ENCODE peak calls at places on chromosomes 4 and X, in seven cellular contexts. A, B, X, F, G, P and U are unnamed samples. For H3K4me1, the result is how much of the 10 kb centered on the place peaks cover.

GRCh38 chrX:34619920-34620319 is 37.2 kb downstream of the TMEM47 start:
- DNase-seq in P (no peak), B (no peak), F (no peak), G (no peak), A (no peak), X (no peak), U (no peak)

GRCh38 chr4:97072666-97073065 is 1070.6 kb downstream of the STPG2 start:
- DNase-seq in F (no peak), P (no peak), A (no peak), X (no peak), B (no peak), G (no peak), U (no peak)

GRCh38 chr4:87732033-87732770 is 67.2 kb upstream of the IBSP start:
- DNase-seq in B (no peak), P (no peak), F (peak), X (no peak), A (no peak), G (no peak), U (no peak)

GRCh38 chr4:1753256-1753655 is 31.9 kb downstream of the TACC3 start:
- DNase-seq in B (no peak), G (no peak), X (no peak), P (no peak), A (no peak), F (no peak), U (no peak)

GRCh38 chr4:154425514-154425913 is 66.1 kb downstream of the DCHS2 start:
- DNase-seq in A (no peak), P (no peak), F (no peak), G (no peak), B (no peak), X (no peak), U (no peak)

GRCh38 chrX:72545990-72546389 is 26.7 kb downstream of the HDAC8 start:
- DNase-seq in B (peak), P (no peak), X (no peak), G (no peak), A (no peak), F (no peak), U (no peak)

GRCh38 chr4:104064650-104065577 is 345.1 kb upstream of the TACR3 start:
- DNase-seq in F (peak), P (peak), G (no peak), B (peak), X (peak), A (no peak), U (no peak)

GRCh38 chrX:64975491-64975890 is 759 bp downstream of the ZC4H2 start:
- DNase-seq in F (peak), A (no peak), P (peak), X (peak), B (peak), G (peak), U (peak)

GRCh38 chr4:18075823-18076433 is 54.4 kb upstream of the LCORL start:
- DNase-seq in B (peak), X (peak), G (peak), P (peak), A (peak), F (peak), U (peak)

GRCh38 chr4:20432098-20432497 is 180.4 kb downstream of the SLIT2 start:
- DNase-seq in X (peak), A (no peak), B (no peak), F (no peak), P (no peak), G (no peak), U (no peak)

GRCh38 chr4:173288296-173288695 is 45.9 kb downstream of the HMGB2 start:
- DNase-seq in X (peak), G (peak), B (peak), F (peak), P (peak), A (peak), U (peak)

GRCh38 chr4:159042097-159042605 is 60.7 kb upstream of the RAPGEF2 start:
- DNase-seq in P (no peak), F (peak), A (no peak), X (no peak), B (peak), G (no peak), U (no peak)

GRCh38 chr4:187687701-187688100 is 307.9 kb upstream of the ZFP42 start:
- DNase-seq in P (no peak), X (no peak), B (no peak), A (peak), G (no peak), F (no peak), U (no peak)

GRCh38 chrX:11533211-11533651 is 132.5 kb downstream of the ARHGAP6 start:
- DNase-seq in X (peak), B (no peak), P (peak), G (no peak), F (no peak), A (peak), U (no peak)

GRCh38 chr4:138329506-138330070 is 87.4 kb upstream of the SLC7A11 start:
- DNase-seq in P (no peak), G (no peak), F (no peak), A (no peak), X (no peak), B (no peak), U (no peak)

GRCh38 chrX:132412208-132412607 is 76.6 kb downstream of the MBNL3 start:
- DNase-seq in A (no peak), G (no peak), P (no peak), F (no peak), B (no peak), X (no peak), U (no peak)

GRCh38 chr4:141570290-141570689 is 66.1 kb upstream of the IL15 start:
- DNase-seq in X (no peak), P (no peak), G (no peak), F (no peak), B (no peak), A (no peak), U (no peak)

GRCh38 chr4:166165829-166166420 is 292.9 kb downstream of the TLL1 start:
- DNase-seq in P (peak), B (no peak), A (peak), G (no peak), X (peak), F (peak), U (no peak)

GRCh38 chr4:158484173-158484885 is 37.4 kb upstream of the RXFP1 start:
- DNase-seq in X (no peak), G (no peak), P (no peak), A (peak), B (no peak), F (no peak), U (no peak)

GRCh38 chr4:24470681-24471622 is 113.4 kb downstream of the DHX15 start:
- DNase-seq in A (peak), B (peak), G (peak), F (peak), X (peak), P (no peak), U (no peak)

GRCh38 chr4:52840531-52841350 is 21.4 kb upstream of the RASL11B start:
- DNase-seq in F (no peak), P (no peak), X (no peak), B (no peak), G (no peak), A (no peak), U (no peak)

GRCh38 chr4:150126201-150126879 is 48.1 kb downstream of the DCLK2 start:
- DNase-seq in B (no peak), F (no peak), G (no peak), P (peak), A (peak), X (no peak), U (no peak)

GRCh38 chr4:76504613-76505465 is 69.8 kb downstream of the SHROOM3 start:
- DNase-seq in X (peak), F (peak), G (no peak), B (no peak), A (peak), P (peak), U (peak)

GRCh38 chrX:82973641-82974040 is 534.4 kb upstream of the POU3F4 start:
- DNase-seq in B (no peak), X (no peak), A (no peak), G (peak), P (no peak), F (no peak), U (no peak)

GRCh38 chrX:13666836-13667235 is 13.9 kb downstream of the TCEANC start:
- DNase-seq in B (no peak), F (peak), A (no peak), P (no peak), X (no peak), G (no peak), U (no peak)

GRCh38 chrX:153381684-153382532 is 19.2 kb downstream of the PNMA6E start:
- DNase-seq in F (peak), X (peak), P (peak), A (peak), G (peak), B (no peak), U (no peak)

GRCh38 chrX:43505759-43506158 is 150.3 kb upstream of the MAOA start:
- DNase-seq in B (no peak), F (no peak), P (no peak), X (no peak), G (no peak), A (no peak), U (no peak)

GRCh38 chrX:9519546-9520210 is 54.8 kb downstream of the TBL1X start:
- DNase-seq in X (peak), G (no peak), P (no peak), F (peak), B (no peak), A (no peak), U (no peak)

GRCh38 chr4:154720618-154721267 is 23.1 kb upstream of the LRAT start:
- DNase-seq in G (no peak), A (no peak), F (no peak), P (no peak), X (no peak), B (no peak), U (no peak)

GRCh38 chrX:53288173-53288572 is 6.8 kb upstream of the IQSEC2 start:
- DNase-seq in X (no peak), A (no peak), P (no peak), F (peak), G (no peak), B (no peak), U (peak)

GRCh38 chr4:52659722-52660261 is 691 bp upstream of the USP46 start:
- DNase-seq in B (peak), A (no peak), P (peak), X (peak), F (peak), G (peak), U (no peak)

GRCh38 chr4:101163936-101164335 is 183.4 kb downstream of the PPP3CA start:
- DNase-seq in F (no peak), P (no peak), X (no peak), A (peak), B (no peak), G (no peak), U (no peak)
- H3K4me1 ChIP-seq in F (under half), P (under half), X (under half), A (under half), B (under half), G (under half), U (under half)

DNA sequence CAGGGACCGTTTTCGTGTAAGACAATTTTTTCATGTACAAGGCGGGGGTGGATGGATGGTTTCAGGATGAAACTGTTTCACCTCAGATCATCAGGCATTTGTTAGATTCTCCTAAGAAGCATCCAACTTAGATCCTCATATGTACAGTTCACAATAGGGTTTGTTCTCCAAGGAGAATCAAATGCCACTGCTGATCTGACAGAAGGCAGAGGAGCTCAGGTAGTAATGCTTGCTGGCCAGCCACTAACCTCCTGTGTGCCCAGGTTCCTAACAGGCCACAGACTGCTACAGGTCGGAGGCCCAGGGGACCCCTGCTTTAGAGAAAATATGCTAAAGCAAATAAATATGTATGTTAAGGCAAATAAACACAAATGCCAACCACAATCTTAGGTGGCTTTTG is 61.3 kb downstream of the PPP3CA start:
- DNase-seq in A (no peak), B (no peak), F (no peak), G (no peak), X (no peak), P (no peak), U (no peak)
- H3K4me1 ChIP-seq in A (under half), B (under half), F (half or more), G (half or more), X (under half), P (under half), U (under half)

GRCh38 chr4:41143721-41144379 is 70.5 kb downstream of the APBB2 start:
- DNase-seq in P (no peak), B (no peak), X (no peak), A (no peak), G (no peak), F (no peak), U (no peak)

GRCh38 chr4:41146196-41146595 is 68.1 kb downstream of the APBB2 start:
- DNase-seq in F (no peak), B (no peak), A (no peak), P (no peak), X (no peak), G (no peak), U (no peak)

GRCh38 chr4:41145571-41146078 is 68.7 kb downstream of the APBB2 start:
- DNase-seq in G (no peak), X (no peak), P (peak), A (peak), B (no peak), F (no peak), U (no peak)

GRCh38 chr4:41142946-41143720 is 71.2 kb downstream of the APBB2 start:
- DNase-seq in G (no peak), B (peak), X (peak), A (peak), P (no peak), F (peak), U (no peak)

GRCh38 chr4:41144812-41145211 is 69.5 kb downstream of the APBB2 start:
- DNase-seq in P (no peak), G (no peak), X (no peak), B (no peak), A (no peak), F (no peak), U (no peak)
- H3K4me1 ChIP-seq in P (under half), G (under half), X (under half), B (under half), A (under half), F (under half), U (under half)

GRCh38 chr4:3820806-3821579 is 54.8 kb downstream of the ADRA2C start:
- DNase-seq in B (no peak), A (no peak), F (no peak), X (no peak), P (no peak), G (no peak), U (no peak)

GRCh38 chr4:3820016-3820805 is 54.0 kb downstream of the ADRA2C start:
- DNase-seq in G (no peak), F (no peak), B (no peak), A (no peak), X (no peak), P (no peak), U (no peak)

GRCh38 chr4:3822230-3822947 is 56.2 kb downstream of the ADRA2C start:
- DNase-seq in P (no peak), A (no peak), F (no peak), G (no peak), B (peak), X (peak), U (no peak)

GRCh38 chr4:3823496-3824341 is 57.5 kb downstream of the ADRA2C start:
- DNase-seq in F (no peak), X (no peak), B (no peak), G (no peak), A (no peak), P (no peak), U (no peak)

GRCh38 chr4:3821580-3822229 is 55.5 kb downstream of the ADRA2C start:
- DNase-seq in P (no peak), X (no peak), B (no peak), A (no peak), F (no peak), G (no peak), U (no peak)
- H3K4me1 ChIP-seq in P (under half), X (under half), B (under half), A (under half), F (under half), G (under half), U (under half)

DNA sequence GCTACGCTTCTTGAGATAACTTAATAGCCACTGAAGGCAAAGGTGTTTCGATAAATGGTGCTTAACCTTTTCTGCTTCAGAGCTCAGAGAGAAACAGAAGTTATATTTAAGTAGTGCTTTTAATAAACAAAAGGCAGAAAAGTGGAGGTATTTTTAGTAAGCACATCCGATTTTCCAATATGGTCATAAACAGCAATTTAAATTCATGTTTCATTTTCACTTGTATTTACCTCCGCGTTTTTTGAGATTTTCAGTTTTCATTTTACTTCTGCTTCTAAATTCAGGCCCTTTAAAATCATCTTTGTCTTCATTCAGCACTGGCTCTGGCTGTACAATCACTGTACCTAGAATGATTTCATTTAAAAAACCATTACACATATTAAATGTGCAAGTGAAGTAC is 92.4 kb downstream of the ATRX start:
- DNase-seq in A (no peak), G (no peak), X (no peak), F (no peak), B (no peak), P (peak), U (no peak)
- H3K4me1 ChIP-seq in A (under half), G (under half), X (under half), F (under half), B (under half), P (under half), U (under half)

DNA sequence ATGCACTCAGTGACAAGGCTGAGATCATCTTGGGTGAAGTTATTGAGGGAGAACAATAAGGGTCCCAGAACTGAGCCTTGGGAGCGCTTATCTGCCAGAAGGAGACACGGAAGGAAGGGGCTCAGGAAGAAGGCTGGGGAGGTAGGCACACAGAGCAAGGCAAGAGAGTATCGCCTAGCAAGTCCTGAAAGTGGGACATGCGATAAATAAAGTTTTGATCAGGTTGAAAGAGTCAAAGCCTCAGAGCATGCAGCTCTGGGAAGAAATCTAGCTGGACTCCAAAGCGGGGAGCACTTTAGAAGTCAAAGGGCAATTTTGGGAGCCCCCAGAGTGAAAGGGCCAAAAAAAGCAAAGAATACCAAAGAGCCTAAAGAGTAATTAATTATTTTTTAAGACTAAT is 17.7 kb upstream of the ANXA3 start:
- DNase-seq in B (no peak), A (no peak), F (no peak), X (no peak), G (no peak), P (no peak), U (no peak)
- H3K4me1 ChIP-seq in B (under half), A (under half), F (under half), X (under half), G (under half), P (under half), U (under half)

DNA sequence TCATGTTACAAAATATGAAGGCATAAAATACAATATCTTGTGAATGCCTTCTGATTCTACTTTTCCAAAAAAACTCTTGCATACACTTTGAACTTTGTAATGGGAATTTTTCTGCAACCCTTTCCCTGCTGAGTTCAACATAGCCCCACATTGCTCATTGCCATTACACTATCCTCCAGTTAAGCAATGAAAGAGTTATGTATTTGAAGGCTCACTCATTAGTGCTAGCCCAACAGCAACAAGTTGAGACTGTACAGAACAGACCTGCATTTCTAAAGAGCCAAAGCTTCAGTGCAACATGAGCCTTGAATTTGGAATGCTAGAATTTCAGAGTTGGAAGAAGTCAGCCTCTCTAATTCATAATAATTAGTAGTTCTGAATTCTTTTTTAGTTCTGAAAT is 44.4 kb upstream of the STAG2 start:
- DNase-seq in X (no peak), A (no peak), P (no peak), B (no peak), F (no peak), G (no peak), U (no peak)
- H3K4me1 ChIP-seq in X (under half), A (under half), P (under half), B (under half), F (under half), G (under half), U (under half)

GRCh38 chr4:108109997-108110416 is 58.7 kb downstream of the LEF1 start:
- DNase-seq in P (no peak), F (no peak), G (no peak), X (no peak), B (no peak), A (no peak), U (no peak)

GRCh38 chr4:108109111-108109510 is 59.6 kb downstream of the LEF1 start:
- DNase-seq in F (no peak), G (no peak), A (no peak), P (no peak), B (no peak), X (no peak), U (no peak)

GRCh38 chr4:108107729-108108382 is 60.9 kb downstream of the LEF1 start:
- DNase-seq in F (no peak), G (peak), A (no peak), B (no peak), X (no peak), P (no peak), U (peak)

GRCh38 chr4:108111781-108112180 is 57.0 kb downstream of the LEF1 start:
- DNase-seq in P (no peak), A (no peak), B (no peak), X (no peak), F (no peak), G (no peak), U (no peak)

DNA sequence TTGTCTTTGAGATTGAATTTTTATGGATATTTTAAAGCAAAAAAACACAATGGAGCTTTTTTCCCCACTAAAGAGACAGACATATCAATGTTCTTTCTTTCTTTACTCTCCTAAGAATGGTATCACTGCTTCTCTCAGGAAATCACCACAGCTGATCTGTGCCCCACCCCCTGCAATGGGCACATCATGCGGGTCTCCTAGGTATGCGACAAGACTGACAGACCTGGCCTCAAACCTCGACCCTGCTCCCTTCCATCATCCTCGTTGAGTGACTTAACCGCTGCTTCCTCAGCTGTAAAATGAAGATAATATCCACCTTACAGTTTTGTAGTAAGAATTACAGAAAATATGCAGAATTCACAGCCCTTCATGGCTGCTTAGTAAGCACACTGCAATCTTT is 58.3 kb downstream of the LEF1 start:
- DNase-seq in P (no peak), G (no peak), F (no peak), A (no peak), B (no peak), X (no peak), U (no peak)
- H3K4me1 ChIP-seq in P (half or more), G (half or more), F (under half), A (under half), B (under half), X (under half), U (half or more)

GRCh38 chrX:156004256-156004655 is 6.8 kb downstream of the IL9R start:
- DNase-seq in A (no peak), B (no peak), G (no peak), X (no peak), P (no peak), F (no peak), U (no peak)
- H3K4me1 ChIP-seq in A (under half), B (under half), G (under half), X (under half), P (under half), F (under half), U (under half)